ENCODE peak calls at places on chromosome 18, in five cellular contexts. I, G, F, U and V are unnamed samples.

GRCh38 chr18:27808678-27809077 is 368.3 kb downstream of the CDH2 start:
- DNase-seq in I (no peak), G (no peak), F (no peak), U (no peak), V (no peak)

GRCh38 chr18:22165049-22165602 is 4.3 kb upstream of the GATA6 start:
- DNase-seq in I (no peak), G (no peak), F (no peak), U (no peak), V (peak; percentile 33)

GRCh38 chr18:69895081-69896047 is 52.3 kb downstream of the CD226 start:
- DNase-seq in I (no peak), G (no peak), F (peak; percentile 66), U (no peak), V (no peak)

GRCh38 chr18:10822457-10822856 is 296.6 kb downstream of the NAPG start:
- DNase-seq in I (no peak), G (no peak), F (no peak), U (no peak), V (peak; percentile 55)

GRCh38 chr18:23629444-23629946 is 33.2 kb downstream of the ANKRD29 start:
- DNase-seq in I (no peak), G (no peak), F (no peak), U (no peak), V (no peak)

GRCh38 chr18:29457316-29457715 is 1280.4 kb upstream of the CDH2 start:
- DNase-seq in I (no peak), G (peak; percentile 1), F (no peak), U (no peak), V (no peak)

GRCh38 chr18:10752407-10752806 is 226.6 kb downstream of the NAPG start:
- DNase-seq in I (no peak), G (no peak), F (no peak), U (no peak), V (no peak)

GRCh38 chr18:32167980-32168379 is 21.9 kb upstream of the MEP1B start:
- DNase-seq in I (no peak), G (no peak), F (no peak), U (no peak), V (no peak)

GRCh38 chr18:29181151-29181901 is 1004.4 kb upstream of the CDH2 start:
- DNase-seq in I (no peak), G (no peak), F (no peak), U (no peak), V (no peak)

GRCh38 chr18:26439537-26439936 is 108.8 kb downstream of the KCTD1 start:
- DNase-seq in I (no peak), G (no peak), F (no peak), U (no peak), V (no peak)

GRCh38 chr18:61282926-61283325 is 50.3 kb upstream of the CDH20 start:
- DNase-seq in I (no peak), G (no peak), F (no peak), U (no peak), V (no peak)

GRCh38 chr18:78579854-78580577 is 399.6 kb upstream of the SALL3 start:
- DNase-seq in I (peak; percentile 43), G (no peak), F (no peak), U (no peak), V (no peak)

GRCh38 chr18:70288851-70289328 is at the start of gene SOCS6:
- DNase-seq in I (peak; percentile 88), G (peak; percentile 58), F (peak; percentile 5), U (peak; percentile 66), V (peak; percentile 78)

GRCh38 chr18:43681661-43682060 is 404.4 kb upstream of the SYT4 start:
- DNase-seq in I (no peak), G (no peak), F (no peak), U (no peak), V (no peak)

GRCh38 chr18:43620936-43621335 is 343.6 kb upstream of the SYT4 start:
- DNase-seq in I (no peak), G (no peak), F (no peak), U (no peak), V (peak; percentile 65)

GRCh38 chr18:78362198-78362597 is 617.4 kb upstream of the SALL3 start:
- DNase-seq in I (no peak), G (no peak), F (no peak), U (no peak), V (no peak)

GRCh38 chr18:499351-500229 is 911 bp downstream of the COLEC12 start:
- DNase-seq in I (peak; percentile 83), G (no peak), F (no peak), U (no peak), V (peak; percentile 52)

GRCh38 chr18:64966667-64967066 is 784.1 kb upstream of the CDH7 start:
- DNase-seq in I (no peak), G (no peak), F (no peak), U (peak; percentile 23), V (no peak)

GRCh38 chr18:55317322-55317721 is 270.7 kb downstream of the TCF4 start:
- DNase-seq in I (no peak), G (no peak), F (no peak), U (no peak), V (no peak)
- H3K4me1 ChIP-seq in I (peaks cover 3% of the 10 kb centered on the region), G (no peaks in the 10 kb centered on the region), F (no peaks in the 10 kb centered on the region), U (peaks cover 75% of the 10 kb centered on the region), V (no peaks in the 10 kb centered on the region)

GRCh38 chr18:37430346-37431076 is 135.1 kb downstream of the CELF4 start:
- DNase-seq in I (no peak), G (no peak), F (no peak), U (no peak), V (no peak)
- H3K4me1 ChIP-seq in I (no peaks in the 10 kb centered on the region), G (no peaks in the 10 kb centered on the region), F (no peaks in the 10 kb centered on the region), U (peaks cover under 1% of the 10 kb centered on the region), V (peaks cover 5% of the 10 kb centered on the region)

GRCh38 chr18:79685281-79685680 is 5.7 kb downstream of the CTDP1 start:
- DNase-seq in I (no peak), G (no peak), F (peak; percentile 40), U (no peak), V (no peak)
- H3K4me1 ChIP-seq in I (no peaks in the 10 kb centered on the region), G (peaks cover 10% of the 10 kb centered on the region), F (peaks cover 60% of the 10 kb centered on the region), U (peaks cover 44% of the 10 kb centered on the region), V (peaks cover 9% of the 10 kb centered on the region)

GRCh38 chr18:13543811-13544732 is 182.3 kb downstream of the FAM210A start:
- DNase-seq in I (no peak), G (no peak), F (no peak), U (no peak), V (no peak)

GRCh38 chr18:13543144-13543543 is 183.2 kb downstream of the FAM210A start:
- DNase-seq in I (no peak), G (no peak), F (no peak), U (no peak), V (no peak)

GRCh38 chr18:13540783-13541182 is 185.6 kb downstream of the FAM210A start:
- DNase-seq in I (no peak), G (no peak), F (peak; percentile 36), U (no peak), V (no peak)

GRCh38 chr18:13541621-13542519 is 184.5 kb downstream of the FAM210A start:
- DNase-seq in I (no peak), G (no peak), F (no peak), U (no peak), V (no peak)

DNA sequence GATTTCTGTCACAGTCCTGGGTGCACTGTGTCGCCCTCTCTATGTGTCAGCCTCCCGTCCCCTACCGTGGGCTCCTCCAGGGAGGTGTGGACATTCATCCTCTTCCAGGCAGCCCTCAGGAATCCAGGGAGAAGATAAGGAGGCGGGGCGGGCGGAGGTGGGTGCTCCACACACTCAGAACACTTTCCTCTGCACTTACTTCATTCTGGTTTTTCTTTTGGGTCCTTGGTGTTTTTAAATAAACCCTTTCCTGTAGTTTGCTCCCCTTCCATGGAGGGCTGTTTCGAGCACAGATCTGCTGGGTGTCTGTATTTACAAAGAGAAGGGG is 183.9 kb downstream of the FAM210A start:
- DNase-seq in I (no peak), G (no peak), F (no peak), U (no peak), V (no peak)
- H3K4me1 ChIP-seq in I (peaks cover 8% of the 10 kb centered on the region), G (no peaks in the 10 kb centered on the region), F (peaks cover 25% of the 10 kb centered on the region), U (peaks cover 65% of the 10 kb centered on the region), V (no peaks in the 10 kb centered on the region)

GRCh38 chr18:48928787-48929186 is 22.0 kb downstream of the SMAD7 start:
- DNase-seq in I (peak; percentile 87), G (no peak), F (peak; percentile 81), U (peak; percentile 68), V (no peak)

GRCh38 chr18:48929951-48930713 is 20.6 kb downstream of the SMAD7 start:
- DNase-seq in I (peak; percentile 78), G (no peak), F (no peak), U (no peak), V (peak; percentile 84)

GRCh38 chr18:48927286-48928080 is 23.3 kb downstream of the SMAD7 start:
- DNase-seq in I (peak; percentile 71), G (no peak), F (no peak), U (no peak), V (no peak)

GRCh38 chr18:48930926-48931325 is 19.8 kb downstream of the SMAD7 start:
- DNase-seq in I (no peak), G (no peak), F (no peak), U (no peak), V (no peak)

GRCh38 chr18:48929212-48929612 is 21.6 kb downstream of the SMAD7 start:
- DNase-seq in I (no peak), G (no peak), F (no peak), U (no peak), V (no peak)
- H3K4me1 ChIP-seq in I (peaks cover 3% of the 10 kb centered on the region), G (no peaks in the 10 kb centered on the region), F (peaks cover 84% of the 10 kb centered on the region), U (peaks cover 98% of the 10 kb centered on the region), V (peaks cover 90% of the 10 kb centered on the region)

GRCh38 chr18:8822643-8823042 is 117.3 kb downstream of the MTCL1 start:
- DNase-seq in I (no peak), G (no peak), F (no peak), U (no peak), V (no peak)

GRCh38 chr18:8820701-8821465 is 115.5 kb downstream of the MTCL1 start:
- DNase-seq in I (no peak), G (no peak), F (no peak), U (no peak), V (no peak)

GRCh38 chr18:8823530-8823929 is 118.2 kb downstream of the MTCL1 start:
- DNase-seq in I (no peak), G (no peak), F (no peak), U (no peak), V (no peak)

GRCh38 chr18:8818982-8819381 is 113.6 kb downstream of the MTCL1 start:
- DNase-seq in I (no peak), G (no peak), F (no peak), U (no peak), V (no peak)

DNA sequence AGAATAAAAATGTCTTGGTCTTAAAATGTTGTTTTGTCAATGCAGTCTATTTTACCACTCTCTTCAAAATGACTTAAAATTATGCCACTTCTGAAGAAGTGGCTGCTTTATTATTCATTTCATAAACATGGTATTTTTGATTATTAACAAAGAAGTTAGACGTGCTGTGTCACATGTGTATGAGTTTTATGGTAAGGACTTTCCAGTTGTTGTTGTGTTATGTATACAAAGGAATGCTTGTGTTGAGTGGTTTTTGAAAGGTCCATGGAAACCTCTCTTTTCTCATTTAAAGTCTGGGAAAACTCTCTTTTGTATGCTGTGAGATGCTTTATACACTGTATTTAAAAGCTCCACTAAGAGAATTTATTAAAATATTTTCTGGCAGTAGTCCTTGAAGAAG is 116.2 kb downstream of the MTCL1 start:
- DNase-seq in I (no peak), G (no peak), F (no peak), U (no peak), V (no peak)
- H3K4me1 ChIP-seq in I (no peaks in the 10 kb centered on the region), G (no peaks in the 10 kb centered on the region), F (no peaks in the 10 kb centered on the region), U (peaks cover 22% of the 10 kb centered on the region), V (peaks cover 6% of the 10 kb centered on the region)

GRCh38 chr18:2983296-2983695 is 29.6 kb downstream of the LPIN2 start:
- DNase-seq in I (no peak), G (no peak), F (no peak), U (no peak), V (no peak)
- H3K4me1 ChIP-seq in I (peaks cover 17% of the 10 kb centered on the region), G (peaks cover 59% of the 10 kb centered on the region), F (peaks cover 63% of the 10 kb centered on the region), U (peaks cover 53% of the 10 kb centered on the region), V (peaks cover 6% of the 10 kb centered on the region)

GRCh38 chr18:74800098-74800497 is 202.4 kb downstream of the ZNF407 start:
- DNase-seq in I (no peak), G (no peak), F (no peak), U (no peak), V (no peak)
- H3K4me1 ChIP-seq in I (no peaks in the 10 kb centered on the region), G (peaks cover 5% of the 10 kb centered on the region), F (no peaks in the 10 kb centered on the region), U (peaks cover 51% of the 10 kb centered on the region), V (peaks cover 45% of the 10 kb centered on the region)